ENCODE peak calls at places on chromosomes 4 and X, in five cellular contexts. One of them, this sample, is unnamed.

GRCh38 chr4:4457803-4458550 is 71.1 kb downstream of the NSG1 start:
- DNase-seq in NCI-H1436: no peak
- DNase-seq in Right ventricle myocardium inferior: no peak
- DNase-seq in stimulated activated CD8-positive, alpha-beta memory T cell treated with anti-CD3 and anti-CD28 coated beads, Interleukin-15, amount 100 ng/mL, for 4 hours: no peak
- DNase-seq in neural progenitor cell: no peak
- DNase-seq in this sample: no peak

GRCh38 chr4:155757745-155758265 is 1.0 kb upstream of the GUCY1B1 start:
- DNase-seq in neural progenitor cell: no peak
- DNase-seq in NCI-H1436: no peak
- DNase-seq in Right ventricle myocardium inferior: no peak
- DNase-seq in stimulated activated CD8-positive, alpha-beta memory T cell treated with anti-CD3 and anti-CD28 coated beads, Interleukin-15, amount 100 ng/mL, for 4 hours: no peak
- DNase-seq in this sample: no peak

GRCh38 chr4:169774466-169775445 is 17.0 kb upstream of the HPF1 start:
- DNase-seq in stimulated activated CD8-positive, alpha-beta memory T cell treated with anti-CD3 and anti-CD28 coated beads, Interleukin-15, amount 100 ng/mL, for 4 hours: no peak
- DNase-seq in neural progenitor cell: peak
- DNase-seq in Right ventricle myocardium inferior: peak
- DNase-seq in NCI-H1436: no peak
- DNase-seq in this sample: peak

GRCh38 chrX:103356023-103356798 is at the start of gene TCEAL9:
- DNase-seq in neural progenitor cell: peak
- DNase-seq in NCI-H1436: peak
- DNase-seq in Right ventricle myocardium inferior: peak
- DNase-seq in stimulated activated CD8-positive, alpha-beta memory T cell treated with anti-CD3 and anti-CD28 coated beads, Interleukin-15, amount 100 ng/mL, for 4 hours: no peak
- DNase-seq in this sample: peak

GRCh38 chrX:12249997-12250396 is 111.7 kb downstream of the FRMPD4 start:
- DNase-seq in NCI-H1436: no peak
- DNase-seq in stimulated activated CD8-positive, alpha-beta memory T cell treated with anti-CD3 and anti-CD28 coated beads, Interleukin-15, amount 100 ng/mL, for 4 hours: no peak
- DNase-seq in Right ventricle myocardium inferior: no peak
- DNase-seq in neural progenitor cell: no peak
- DNase-seq in this sample: peak

GRCh38 chrX:100648601-100649417 is 4.8 kb downstream of the SRPX2 start:
- DNase-seq in stimulated activated CD8-positive, alpha-beta memory T cell treated with anti-CD3 and anti-CD28 coated beads, Interleukin-15, amount 100 ng/mL, for 4 hours: no peak
- DNase-seq in neural progenitor cell: peak
- DNase-seq in NCI-H1436: no peak
- DNase-seq in Right ventricle myocardium inferior: no peak
- DNase-seq in this sample: peak

GRCh38 chr4:94256833-94257232 is 49.2 kb downstream of the SMARCAD1 start:
- DNase-seq in stimulated activated CD8-positive, alpha-beta memory T cell treated with anti-CD3 and anti-CD28 coated beads, Interleukin-15, amount 100 ng/mL, for 4 hours: no peak
- DNase-seq in NCI-H1436: no peak
- DNase-seq in neural progenitor cell: no peak
- DNase-seq in Right ventricle myocardium inferior: no peak
- DNase-seq in this sample: peak

GRCh38 chr4:46219872-46220271 is 96.0 kb upstream of the GABRG1 start:
- DNase-seq in neural progenitor cell: no peak
- DNase-seq in Right ventricle myocardium inferior: no peak
- DNase-seq in NCI-H1436: no peak
- DNase-seq in stimulated activated CD8-positive, alpha-beta memory T cell treated with anti-CD3 and anti-CD28 coated beads, Interleukin-15, amount 100 ng/mL, for 4 hours: no peak
- DNase-seq in this sample: no peak

GRCh38 chr4:15182600-15183222 is 180.4 kb downstream of the CPEB2 start:
- DNase-seq in neural progenitor cell: no peak
- DNase-seq in NCI-H1436: no peak
- DNase-seq in stimulated activated CD8-positive, alpha-beta memory T cell treated with anti-CD3 and anti-CD28 coated beads, Interleukin-15, amount 100 ng/mL, for 4 hours: no peak
- DNase-seq in Right ventricle myocardium inferior: no peak
- DNase-seq in this sample: peak

GRCh38 chr4:127131527-127131926 is 501.2 kb upstream of the INTU start:
- DNase-seq in neural progenitor cell: no peak
- DNase-seq in NCI-H1436: no peak
- DNase-seq in Right ventricle myocardium inferior: no peak
- DNase-seq in stimulated activated CD8-positive, alpha-beta memory T cell treated with anti-CD3 and anti-CD28 coated beads, Interleukin-15, amount 100 ng/mL, for 4 hours: no peak
- DNase-seq in this sample: no peak

GRCh38 chr4:88040707-88041106 is 33.3 kb downstream of the PKD2 start:
- DNase-seq in neural progenitor cell: no peak
- DNase-seq in Right ventricle myocardium inferior: no peak
- DNase-seq in stimulated activated CD8-positive, alpha-beta memory T cell treated with anti-CD3 and anti-CD28 coated beads, Interleukin-15, amount 100 ng/mL, for 4 hours: no peak
- DNase-seq in NCI-H1436: no peak
- DNase-seq in this sample: no peak

GRCh38 chr4:47271296-47271695 is 192.2 kb downstream of the COMMD8 start:
- DNase-seq in Right ventricle myocardium inferior: no peak
- DNase-seq in NCI-H1436: no peak
- DNase-seq in neural progenitor cell: no peak
- DNase-seq in stimulated activated CD8-positive, alpha-beta memory T cell treated with anti-CD3 and anti-CD28 coated beads, Interleukin-15, amount 100 ng/mL, for 4 hours: no peak
- DNase-seq in this sample: no peak

GRCh38 chr4:176709417-176709816 is 83.3 kb downstream of the VEGFC start:
- DNase-seq in Right ventricle myocardium inferior: no peak
- DNase-seq in neural progenitor cell: no peak
- DNase-seq in NCI-H1436: no peak
- DNase-seq in stimulated activated CD8-positive, alpha-beta memory T cell treated with anti-CD3 and anti-CD28 coated beads, Interleukin-15, amount 100 ng/mL, for 4 hours: no peak
- DNase-seq in this sample: peak

GRCh38 chr4:1956631-1957030 is 52.1 kb downstream of the NELFA start:
- DNase-seq in neural progenitor cell: no peak
- DNase-seq in NCI-H1436: no peak
- DNase-seq in stimulated activated CD8-positive, alpha-beta memory T cell treated with anti-CD3 and anti-CD28 coated beads, Interleukin-15, amount 100 ng/mL, for 4 hours: no peak
- DNase-seq in Right ventricle myocardium inferior: no peak
- DNase-seq in this sample: no peak

GRCh38 chr4:161252520-161253141 is 911.2 kb downstream of the FSTL5 start:
- DNase-seq in Right ventricle myocardium inferior: no peak
- DNase-seq in NCI-H1436: peak
- DNase-seq in stimulated activated CD8-positive, alpha-beta memory T cell treated with anti-CD3 and anti-CD28 coated beads, Interleukin-15, amount 100 ng/mL, for 4 hours: no peak
- DNase-seq in neural progenitor cell: no peak
- DNase-seq in this sample: peak

GRCh38 chrX:151754641-151755215 is 20.2 kb downstream of the CNGA2 start:
- DNase-seq in stimulated activated CD8-positive, alpha-beta memory T cell treated with anti-CD3 and anti-CD28 coated beads, Interleukin-15, amount 100 ng/mL, for 4 hours: no peak
- DNase-seq in neural progenitor cell: no peak
- DNase-seq in Right ventricle myocardium inferior: no peak
- DNase-seq in NCI-H1436: no peak
- DNase-seq in this sample: peak

GRCh38 chr4:74933562-74934015 is 673 bp downstream of the PARM1 start:
- DNase-seq in neural progenitor cell: peak
- DNase-seq in stimulated activated CD8-positive, alpha-beta memory T cell treated with anti-CD3 and anti-CD28 coated beads, Interleukin-15, amount 100 ng/mL, for 4 hours: no peak
- DNase-seq in NCI-H1436: no peak
- DNase-seq in Right ventricle myocardium inferior: no peak
- DNase-seq in this sample: no peak

GRCh38 chr4:73811841-73812240 is 24.6 kb upstream of the CXCL6 start:
- DNase-seq in stimulated activated CD8-positive, alpha-beta memory T cell treated with anti-CD3 and anti-CD28 coated beads, Interleukin-15, amount 100 ng/mL, for 4 hours: no peak
- DNase-seq in Right ventricle myocardium inferior: no peak
- DNase-seq in neural progenitor cell: no peak
- DNase-seq in NCI-H1436: no peak
- DNase-seq in this sample: no peak

GRCh38 chrX:133229361-133229760 is 11.2 kb upstream of the TFDP3 start:
- DNase-seq in Right ventricle myocardium inferior: no peak
- DNase-seq in NCI-H1436: no peak
- DNase-seq in stimulated activated CD8-positive, alpha-beta memory T cell treated with anti-CD3 and anti-CD28 coated beads, Interleukin-15, amount 100 ng/mL, for 4 hours: no peak
- DNase-seq in neural progenitor cell: no peak
- DNase-seq in this sample: no peak

GRCh38 chrX:130330706-130331105 is 9.0 kb upstream of the SLC25A14 start:
- DNase-seq in neural progenitor cell: peak
- DNase-seq in stimulated activated CD8-positive, alpha-beta memory T cell treated with anti-CD3 and anti-CD28 coated beads, Interleukin-15, amount 100 ng/mL, for 4 hours: no peak
- DNase-seq in Right ventricle myocardium inferior: peak
- DNase-seq in NCI-H1436: peak
- DNase-seq in this sample: peak

GRCh38 chr4:83118869-83119268 is 4.3 kb upstream of the PLAC8 start:
- DNase-seq in neural progenitor cell: no peak
- DNase-seq in stimulated activated CD8-positive, alpha-beta memory T cell treated with anti-CD3 and anti-CD28 coated beads, Interleukin-15, amount 100 ng/mL, for 4 hours: no peak
- DNase-seq in NCI-H1436: no peak
- DNase-seq in Right ventricle myocardium inferior: no peak
- DNase-seq in this sample: no peak

GRCh38 chrX:133892337-133892736 is 93.1 kb downstream of the GPC3 start:
- DNase-seq in stimulated activated CD8-positive, alpha-beta memory T cell treated with anti-CD3 and anti-CD28 coated beads, Interleukin-15, amount 100 ng/mL, for 4 hours: no peak
- DNase-seq in NCI-H1436: no peak
- DNase-seq in Right ventricle myocardium inferior: no peak
- DNase-seq in neural progenitor cell: peak
- DNase-seq in this sample: no peak

GRCh38 chr4:64105903-64106302 is 303.3 kb downstream of the TECRL start:
- DNase-seq in NCI-H1436: no peak
- DNase-seq in neural progenitor cell: no peak
- DNase-seq in stimulated activated CD8-positive, alpha-beta memory T cell treated with anti-CD3 and anti-CD28 coated beads, Interleukin-15, amount 100 ng/mL, for 4 hours: no peak
- DNase-seq in Right ventricle myocardium inferior: no peak
- DNase-seq in this sample: no peak

GRCh38 chr4:71456841-71457240 is 118.0 kb downstream of the SLC4A4 start:
- DNase-seq in Right ventricle myocardium inferior: no peak
- DNase-seq in neural progenitor cell: no peak
- DNase-seq in NCI-H1436: no peak
- DNase-seq in stimulated activated CD8-positive, alpha-beta memory T cell treated with anti-CD3 and anti-CD28 coated beads, Interleukin-15, amount 100 ng/mL, for 4 hours: no peak
- DNase-seq in this sample: peak

GRCh38 chr4:164943192-164943591 is 34.3 kb downstream of the TRIM61 start:
- DNase-seq in stimulated activated CD8-positive, alpha-beta memory T cell treated with anti-CD3 and anti-CD28 coated beads, Interleukin-15, amount 100 ng/mL, for 4 hours: no peak
- DNase-seq in neural progenitor cell: no peak
- DNase-seq in Right ventricle myocardium inferior: no peak
- DNase-seq in NCI-H1436: no peak
- DNase-seq in this sample: no peak

This sample was measured in cardiac fibroblast.